ENCODE peak calls at places on chromosome 5, in four cellular contexts. Z is ovary, X is tibial nerve, W is tibial artery. Y is an unnamed sample.

GRCh38 chr5:125059255-125060050 is 313.0 kb upstream of the ZNF608 start:
- DNase-seq in Z (no peak), X (no peak), W (no peak), Y (no peak)

GRCh38 chr5:1661311-1661710 is 137.6 kb upstream of the LPCAT1 start:
- DNase-seq in W (no peak), X (no peak), Z (no peak), Y (no peak)

GRCh38 chr5:9462109-9462508 is 83.8 kb downstream of the SEMA5A start:
- DNase-seq in Z (no peak), X (no peak), W (no peak), Y (no peak)

GRCh38 chr5:135477594-135477993 is 25.4 kb upstream of the TIFAB start:
- DNase-seq in Z (no peak), W (no peak), X (no peak), Y (peak)

GRCh38 chr5:61805101-61805500 is 473.0 kb downstream of the ZSWIM6 start:
- DNase-seq in W (no peak), X (no peak), Z (no peak), Y (no peak)

GRCh38 chr5:141848771-141849370 is 29.3 kb downstream of the PCDH1 start:
- DNase-seq in X (peak), Z (no peak), W (peak), Y (peak)

GRCh38 chr5:150565868-150566267 is 57.9 kb downstream of the NDST1 start:
- DNase-seq in W (no peak), X (no peak), Z (no peak), Y (no peak)

GRCh38 chr5:139415221-139415861 is 11.5 kb upstream of the SPATA24 start:
- DNase-seq in Z (no peak), X (no peak), W (no peak), Y (no peak)

GRCh38 chr5:74063821-74064598 is 438.0 kb downstream of the ARHGEF28 start:
- DNase-seq in X (no peak), Z (no peak), W (no peak), Y (no peak)

GRCh38 chr5:137624786-137625349 is 111.0 kb downstream of the KLHL3 start:
- DNase-seq in X (no peak), Z (no peak), W (no peak), Y (no peak)

GRCh38 chr5:128682669-128683068 is 144.6 kb upstream of the FBN2 start:
- DNase-seq in Z (no peak), X (no peak), W (no peak), Y (no peak)

GRCh38 chr5:128684951-128685350 is 146.9 kb upstream of the FBN2 start:
- DNase-seq in X (no peak), Z (no peak), W (no peak), Y (no peak)

GRCh38 chr5:128693779-128694178 is 155.7 kb upstream of the FBN2 start:
- DNase-seq in W (no peak), X (no peak), Z (no peak), Y (no peak)

GRCh38 chr5:128681764-128682664 is 144.0 kb upstream of the FBN2 start:
- DNase-seq in X (no peak), Z (no peak), W (no peak), Y (no peak)

GRCh38 chr5:128687930-128688329 is 149.9 kb upstream of the FBN2 start:
- DNase-seq in X (no peak), Z (no peak), W (no peak), Y (no peak)
- H3K27ac ChIP-seq in X (no peak), Z (no peak), W (no peak), Y (no peak)

GRCh38 chr5:2686725-2687124 is 64.8 kb downstream of the IRX2 start:
- DNase-seq in W (no peak), Z (no peak), X (no peak), Y (no peak)
- TF ChIP-seq CTCF in W (no peak), Z (no peak), X (no peak), Y (no peak)

DNA sequence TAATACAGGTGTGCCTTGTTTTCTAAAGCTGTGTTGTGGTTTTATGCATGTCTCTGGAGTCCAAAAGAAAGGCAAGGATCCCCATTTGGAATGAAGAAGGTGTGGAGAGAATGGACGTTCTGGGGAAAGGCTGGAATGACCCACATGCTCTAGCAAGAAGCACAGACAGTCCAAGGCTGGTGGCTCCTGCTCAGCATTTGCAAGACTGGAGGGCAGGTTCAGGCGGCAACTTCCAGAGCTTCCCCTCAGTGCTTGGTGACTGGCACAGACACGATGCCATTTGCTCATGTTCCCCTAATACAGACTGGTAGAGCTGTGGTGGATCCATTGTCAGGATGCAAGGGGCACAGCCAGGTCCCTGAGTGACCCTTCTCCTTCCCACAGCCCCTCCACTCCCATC is 8.2 kb downstream of the SLC22A4 start:
- DNase-seq in W (no peak), X (no peak), Z (no peak), Y (no peak)
- H3K27ac ChIP-seq in W (no peak), X (no peak), Z (no peak), Y (no peak)

DNA sequence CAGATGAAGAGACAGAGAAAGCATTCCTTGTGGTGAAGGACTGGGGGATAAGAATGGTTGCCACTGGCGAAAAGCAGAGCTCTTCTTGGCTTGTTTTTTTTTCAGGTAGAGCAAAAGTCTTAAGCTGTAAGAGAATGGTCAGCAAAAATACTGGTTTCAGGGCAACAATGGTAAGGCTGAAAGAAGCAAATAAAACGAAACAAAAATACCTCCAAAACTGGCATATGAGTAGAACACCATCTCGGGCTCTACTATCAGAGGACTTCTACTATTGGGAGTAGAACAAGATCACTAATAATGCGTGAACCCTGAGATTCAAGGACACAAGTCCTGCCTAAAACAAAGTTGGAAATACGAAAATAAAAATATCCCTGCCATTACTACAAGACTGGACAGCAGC is 1823.2 kb upstream of the CDH6 start:
- DNase-seq in Z (no peak), W (no peak), X (no peak), Y (no peak)
- TF ChIP-seq CTCF in Z (no peak), W (no peak), X (no peak), Y (no peak)

Y was measured in upper lobe of left lung.